ENCODE peak calls at places on chromosomes 3 and 15, in six cellular contexts. R, Q, K, X, W and J are unnamed samples. For H3K27me3 and H3K4me1, the result is how much of the 10 kb centered on the place peaks cover.

GRCh38 chr15:89647191-89647851 is 7.9 kb downstream of the KIF7 start:
- DNase-seq in Q (peak), K (peak), W (peak), R (peak), X (peak), J (no peak)

GRCh38 chr3:109643590-109643989 is 306.2 kb upstream of the DPPA4 start:
- DNase-seq in R (no peak), Q (no peak), W (no peak), K (no peak), X (no peak), J (no peak)

GRCh38 chr3:39191103-39191502 is 1.3 kb downstream of the XIRP1 start:
- DNase-seq in X (no peak), W (no peak), R (no peak), K (no peak), Q (no peak), J (no peak)

GRCh38 chr3:172836390-172836997 is 86.0 kb downstream of the ECT2 start:
- DNase-seq in K (peak), Q (no peak), W (no peak), R (no peak), X (peak), J (no peak)

GRCh38 chr15:81002254-81003022 is 1.7 kb downstream of the TLNRD1 start:
- DNase-seq in X (peak), K (no peak), Q (no peak), W (peak), R (no peak), J (no peak)

GRCh38 chr3:39192490-39193092 is at the start of gene XIRP1:
- DNase-seq in W (no peak), X (no peak), K (no peak), Q (no peak), R (no peak), J (no peak)

GRCh38 chr3:178084938-178085816 is 451.1 kb upstream of the KCNMB2 start:
- DNase-seq in Q (peak), R (no peak), W (peak), K (peak), X (peak), J (no peak)

GRCh38 chr3:172839679-172840078 is 89.2 kb downstream of the ECT2 start:
- DNase-seq in W (no peak), K (no peak), X (no peak), Q (no peak), R (no peak), J (no peak)

GRCh38 chr3:73624363-73625123 is at the start of gene PDZRN3:
- DNase-seq in K (peak), R (no peak), W (peak), Q (peak), X (peak), J (no peak)

GRCh38 chr3:143731776-143732175 is 116.5 kb downstream of the SLC9A9 start:
- DNase-seq in W (no peak), X (no peak), K (no peak), Q (no peak), R (no peak), J (no peak)

GRCh38 chr15:40282870-40283614 is at the start of gene ANKRD63:
- DNase-seq in R (peak), X (peak), W (no peak), K (no peak), Q (no peak), J (peak)
- H3K27me3 ChIP-seq in R (under half), X (half or more), W (under half), K (half or more), Q (half or more), J (under half)

GRCh38 chr15:92617197-92618037 is 38.2 kb downstream of the FAM174B start:
- DNase-seq in X (no peak), Q (peak), W (peak), K (peak), R (no peak), J (no peak)
- H3K27ac ChIP-seq in X (no peak), Q (no peak), W (peak), K (no peak), R (no peak), J (no peak)

GRCh38 chr15:82810061-82810862 is 834 bp downstream of the WHAMM start:
- DNase-seq in K (no peak), R (peak), Q (no peak), X (peak), W (peak), J (peak)

GRCh38 chr15:82807920-82808633 is 1.4 kb upstream of the WHAMM start:
- DNase-seq in Q (no peak), R (no peak), X (peak), K (no peak), W (no peak), J (no peak)

GRCh38 chr15:82809308-82810060 is at the start of gene WHAMM:
- DNase-seq in W (peak), R (peak), K (peak), Q (peak), X (peak), J (peak)

GRCh38 chr15:82810863-82811421 is 1.5 kb downstream of the WHAMM start:
- DNase-seq in W (no peak), R (peak), Q (no peak), X (no peak), K (no peak), J (peak)

GRCh38 chr15:82808634-82809041 is 790 bp upstream of the WHAMM start:
- DNase-seq in W (no peak), K (no peak), X (no peak), Q (no peak), R (no peak), J (no peak)
- H3K4me1 ChIP-seq in W (under half), K (under half), X (under half), Q (under half), R (under half), J (under half)

GRCh38 chr3:158094235-158094916 is 11.8 kb downstream of the SHOX2 start:
- DNase-seq in Q (no peak), K (peak), W (peak), X (peak), R (no peak), J (peak)

GRCh38 chr3:158095302-158095997 is 10.8 kb downstream of the SHOX2 start:
- DNase-seq in Q (no peak), X (peak), K (no peak), W (no peak), R (no peak), J (peak)

GRCh38 chr3:158093526-158093925 is 12.7 kb downstream of the SHOX2 start:
- DNase-seq in K (no peak), Q (no peak), R (no peak), W (no peak), X (no peak), J (no peak)

GRCh38 chr3:158097141-158097540 is 9.1 kb downstream of the SHOX2 start:
- DNase-seq in R (no peak), X (no peak), Q (no peak), W (no peak), K (no peak), J (no peak)

GRCh38 chr3:158094917-158095301 is 11.3 kb downstream of the SHOX2 start:
- DNase-seq in K (peak), Q (no peak), R (no peak), W (no peak), X (no peak), J (no peak)
- H3K27me3 ChIP-seq in K (half or more), Q (under half), R (half or more), W (under half), X (half or more), J (under half)

GRCh38 chr3:151009981-151010380 is 37.5 kb upstream of the CLRN1 start:
- DNase-seq in K (no peak), W (no peak), X (peak), R (no peak), Q (no peak), J (no peak)
- H3K27ac ChIP-seq in K (no peak), W (no peak), X (no peak), R (no peak), Q (no peak), J (no peak)

GRCh38 chr15:63973212-63974009 is 72.9 kb downstream of the DAPK2 start:
- DNase-seq in K (no peak), Q (no peak), X (no peak), R (no peak), W (no peak), J (no peak)

GRCh38 chr15:63971904-63972303 is 74.4 kb downstream of the DAPK2 start:
- DNase-seq in R (no peak), X (no peak), W (no peak), K (no peak), Q (no peak), J (no peak)

GRCh38 chr15:63972801-63973200 is 73.5 kb downstream of the DAPK2 start:
- DNase-seq in W (peak), R (no peak), X (peak), K (no peak), Q (no peak), J (no peak)

GRCh38 chr15:63971427-63971805 is 74.9 kb downstream of the DAPK2 start:
- DNase-seq in K (no peak), W (peak), R (no peak), Q (no peak), X (no peak), J (no peak)

GRCh38 chr15:63974036-63974435 is 72.2 kb downstream of the DAPK2 start:
- DNase-seq in X (no peak), R (no peak), K (no peak), W (no peak), Q (no peak), J (no peak)
- H3K4me1 ChIP-seq in X (under half), R (under half), K (under half), W (under half), Q (under half), J (under half)

GRCh38 chr15:63349621-63350020 is 32.0 kb downstream of the CA12 start:
- DNase-seq in W (no peak), X (no peak), R (no peak), Q (no peak), K (no peak), J (no peak)
- H3K27me3 ChIP-seq in W (under half), X (under half), R (under half), Q (under half), K (under half), J (under half)

GRCh38 chr15:50145451-50145872 is 26.4 kb upstream of the ATP8B4 start:
- DNase-seq in R (no peak), X (peak), K (peak), Q (no peak), W (no peak), J (peak)
- H3K27ac ChIP-seq in R (no peak), X (no peak), K (no peak), Q (no peak), W (no peak), J (no peak)

DNA sequence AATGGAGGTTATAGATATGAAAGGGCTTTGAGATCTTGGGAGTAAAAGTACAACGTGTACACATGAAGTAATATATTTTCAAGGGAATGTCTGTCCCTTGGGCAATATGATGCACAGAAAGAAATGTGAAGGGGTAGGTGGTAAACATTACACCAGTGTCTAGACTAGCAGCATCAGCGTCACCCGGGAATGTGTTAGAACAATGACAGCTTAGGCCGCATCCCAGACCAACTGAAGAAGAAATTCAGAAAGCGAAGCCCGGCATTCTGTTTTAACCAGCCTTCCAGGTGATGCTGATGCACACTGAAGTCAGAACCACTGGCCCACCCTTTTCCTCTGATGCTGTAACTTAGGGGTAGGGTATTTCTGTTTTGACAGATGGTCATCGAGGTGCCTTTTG is 6.3 kb downstream of the INAFM2 start:
- DNase-seq in X (no peak), W (no peak), K (no peak), R (no peak), Q (no peak), J (no peak)
- H3K4me1 ChIP-seq in X (under half), W (under half), K (under half), R (under half), Q (half or more), J (under half)